ENCODE peak calls at places on chromosomes 12 and 14, in six cellular contexts. One of them, this sample, is unnamed.

GRCh38 chr14:103711516-103712431 is 3.5 kb downstream of the XRCC3 start:
- DNase-seq in lung microvascular endothelial cell: peak; percentile 52
- DNase-seq in uterus: peak; percentile 47
- DNase-seq in activated T-helper 1 cell treated with anti-CD3 and anti-CD28 coated beads, Interleukin-12 subunit alpha, Interleukin-12 subunit beta, Interleukin-2, Interleukin-4 antibody, amounts not matched to agents 30 ng/mL and 10 ng/mL and 1 ng/mL, durations not matched to agents 14 hours and 24 hours and 36 hours: no peak
- DNase-seq in SW480: no peak
- DNase-seq in tibial nerve: no peak
- DNase-seq in this sample: peak; percentile 58

GRCh38 chr14:77376380-77376770 is 519 bp downstream of the TMED8 start:
- DNase-seq in uterus: peak; percentile 21
- DNase-seq in SW480: peak; percentile 21
- DNase-seq in activated T-helper 1 cell treated with anti-CD3 and anti-CD28 coated beads, Interleukin-12 subunit alpha, Interleukin-12 subunit beta, Interleukin-2, Interleukin-4 antibody, amounts not matched to agents 30 ng/mL and 10 ng/mL and 1 ng/mL, durations not matched to agents 14 hours and 24 hours and 36 hours: no peak
- DNase-seq in tibial nerve: no peak
- DNase-seq in lung microvascular endothelial cell: peak; percentile 33
- DNase-seq in this sample: peak; percentile 39

GRCh38 chr14:20969336-20969735 is 14.0 kb downstream of the RNASE2 start:
- DNase-seq in uterus: no peak
- DNase-seq in SW480: no peak
- DNase-seq in lung microvascular endothelial cell: no peak
- DNase-seq in tibial nerve: no peak
- DNase-seq in activated T-helper 1 cell treated with anti-CD3 and anti-CD28 coated beads, Interleukin-12 subunit alpha, Interleukin-12 subunit beta, Interleukin-2, Interleukin-4 antibody, amounts not matched to agents 30 ng/mL and 10 ng/mL and 1 ng/mL, durations not matched to agents 14 hours and 24 hours and 36 hours: no peak
- DNase-seq in this sample: no peak

GRCh38 chr12:127310548-127310947 is 956.4 kb upstream of the TMEM132C start:
- DNase-seq in SW480: no peak
- DNase-seq in lung microvascular endothelial cell: no peak
- DNase-seq in tibial nerve: no peak
- DNase-seq in activated T-helper 1 cell treated with anti-CD3 and anti-CD28 coated beads, Interleukin-12 subunit alpha, Interleukin-12 subunit beta, Interleukin-2, Interleukin-4 antibody, amounts not matched to agents 30 ng/mL and 10 ng/mL and 1 ng/mL, durations not matched to agents 14 hours and 24 hours and 36 hours: no peak
- DNase-seq in uterus: no peak
- DNase-seq in this sample: no peak

GRCh38 chr12:38152816-38153736 is 163.5 kb upstream of the ALG10B start:
- DNase-seq in lung microvascular endothelial cell: no peak
- DNase-seq in tibial nerve: no peak
- DNase-seq in uterus: no peak
- DNase-seq in activated T-helper 1 cell treated with anti-CD3 and anti-CD28 coated beads, Interleukin-12 subunit alpha, Interleukin-12 subunit beta, Interleukin-2, Interleukin-4 antibody, amounts not matched to agents 30 ng/mL and 10 ng/mL and 1 ng/mL, durations not matched to agents 14 hours and 24 hours and 36 hours: no peak
- DNase-seq in SW480: no peak
- DNase-seq in this sample: no peak

GRCh38 chr12:95492462-95492861 is 18.5 kb downstream of the METAP2 start:
- DNase-seq in SW480: no peak
- DNase-seq in activated T-helper 1 cell treated with anti-CD3 and anti-CD28 coated beads, Interleukin-12 subunit alpha, Interleukin-12 subunit beta, Interleukin-2, Interleukin-4 antibody, amounts not matched to agents 30 ng/mL and 10 ng/mL and 1 ng/mL, durations not matched to agents 14 hours and 24 hours and 36 hours: no peak
- DNase-seq in uterus: no peak
- DNase-seq in lung microvascular endothelial cell: no peak
- DNase-seq in tibial nerve: no peak
- DNase-seq in this sample: no peak

GRCh38 chr14:105058521-105059034 is 6.7 kb downstream of the GPR132 start:
- DNase-seq in tibial nerve: no peak
- DNase-seq in activated T-helper 1 cell treated with anti-CD3 and anti-CD28 coated beads, Interleukin-12 subunit alpha, Interleukin-12 subunit beta, Interleukin-2, Interleukin-4 antibody, amounts not matched to agents 30 ng/mL and 10 ng/mL and 1 ng/mL, durations not matched to agents 14 hours and 24 hours and 36 hours: no peak
- DNase-seq in SW480: no peak
- DNase-seq in uterus: no peak
- DNase-seq in lung microvascular endothelial cell: no peak
- DNase-seq in this sample: no peak

GRCh38 chr12:107780298-107780697 is 5.8 kb downstream of the ASCL4 start:
- DNase-seq in SW480: no peak
- DNase-seq in tibial nerve: no peak
- DNase-seq in uterus: no peak
- DNase-seq in lung microvascular endothelial cell: no peak
- DNase-seq in activated T-helper 1 cell treated with anti-CD3 and anti-CD28 coated beads, Interleukin-12 subunit alpha, Interleukin-12 subunit beta, Interleukin-2, Interleukin-4 antibody, amounts not matched to agents 30 ng/mL and 10 ng/mL and 1 ng/mL, durations not matched to agents 14 hours and 24 hours and 36 hours: no peak
- DNase-seq in this sample: no peak

GRCh38 chr12:112514926-112515642 is 96.3 kb downstream of the PTPN11 start:
- DNase-seq in tibial nerve: no peak
- DNase-seq in SW480: no peak
- DNase-seq in activated T-helper 1 cell treated with anti-CD3 and anti-CD28 coated beads, Interleukin-12 subunit alpha, Interleukin-12 subunit beta, Interleukin-2, Interleukin-4 antibody, amounts not matched to agents 30 ng/mL and 10 ng/mL and 1 ng/mL, durations not matched to agents 14 hours and 24 hours and 36 hours: no peak
- DNase-seq in lung microvascular endothelial cell: no peak
- DNase-seq in uterus: no peak
- DNase-seq in this sample: no peak

This sample was measured in A673.